ENCODE peak calls at places on chromosomes 2 and 18, in four cellular contexts. C is endothelial cell of umbilical vein, X is PC-3, O is astrocyte. F is an unnamed sample.

GRCh38 chr2:147524912-147525311 is 319.9 kb upstream of the ACVR2A start:
- DNase-seq in O (no peak), C (no peak), X (peak), F (no peak)

GRCh38 chr18:24381126-24381525 is 16.5 kb downstream of the OSBPL1A start:
- DNase-seq in X (no peak), C (peak), O (no peak), F (no peak)

GRCh38 chr2:44616616-44617266 is 255.0 kb downstream of the CAMKMT start:
- DNase-seq in O (no peak), X (no peak), C (no peak), F (peak)

GRCh38 chr2:234243871-234244565 is 193.5 kb downstream of the SPP2 start:
- DNase-seq in X (peak), O (no peak), C (peak), F (peak)

GRCh38 chr2:68722712-68723111 is 11.9 kb upstream of the ARHGAP25 start:
- DNase-seq in O (no peak), X (no peak), C (no peak), F (no peak)

GRCh38 chr2:199819746-199820145 is 31.2 kb downstream of the FTCDNL1 start:
- DNase-seq in C (no peak), X (no peak), O (no peak), F (no peak)

GRCh38 chr2:11750422-11750821 is 4.0 kb downstream of the LPIN1 start:
- DNase-seq in O (no peak), X (no peak), C (no peak), F (peak)

GRCh38 chr2:149858214-149858613 is 270.6 kb upstream of the MMADHC start:
- DNase-seq in X (peak), O (peak), C (peak), F (no peak)

GRCh38 chr2:28613616-28614501 is 118.0 kb downstream of the PLB1 start:
- DNase-seq in O (peak), X (peak), C (no peak), F (peak)

GRCh38 chr18:9861933-9862332 is 23.8 kb upstream of the TXNDC2 start:
- DNase-seq in C (no peak), X (no peak), O (no peak), F (peak)

GRCh38 chr2:191295088-191295487 is 49.9 kb downstream of the MYO1B start:
- DNase-seq in C (no peak), X (no peak), O (no peak), F (no peak)

GRCh38 chr2:236309669-236310029 is 45.4 kb upstream of the ASB18 start:
- DNase-seq in O (peak), C (peak), X (no peak), F (peak)

GRCh38 chr18:79935499-79935898 is 16.0 kb downstream of the SLC66A2 start:
- DNase-seq in C (no peak), X (no peak), O (no peak), F (no peak)

GRCh38 chr18:53153281-53153680 is 813.3 kb downstream of the DCC start:
- DNase-seq in X (peak), C (no peak), O (no peak), F (no peak)

GRCh38 chr2:38444247-38444646 is 67.2 kb upstream of the ATL2 start:
- DNase-seq in O (peak), C (no peak), X (peak), F (no peak)

GRCh38 chr2:199693861-199694260 is 157.1 kb downstream of the FTCDNL1 start:
- DNase-seq in O (no peak), C (no peak), X (no peak), F (no peak)

GRCh38 chr2:240431276-240431662 is 4.2 kb upstream of the GPC1 start:
- DNase-seq in X (no peak), O (no peak), C (no peak), F (no peak)

GRCh38 chr2:20141056-20141762 is 83.7 kb downstream of the SDC1 start:
- DNase-seq in O (peak), C (peak), X (peak), F (no peak)

GRCh38 chr18:28108801-28109200 is 68.1 kb downstream of the CDH2 start:
- DNase-seq in O (peak), C (no peak), X (peak), F (no peak)

GRCh38 chr2:65580824-65581223 is 148.4 kb upstream of the SPRED2 start:
- DNase-seq in O (no peak), X (no peak), C (no peak), F (no peak)

GRCh38 chr18:362914-363295 is 95.1 kb upstream of the THOC1 start:
- DNase-seq in O (peak), X (no peak), C (no peak), F (no peak)

GRCh38 chr2:50723549-50723948 is 308.4 kb downstream of the NRXN1 start:
- DNase-seq in O (no peak), C (no peak), X (no peak), F (no peak)
- H2AFZ ChIP-seq in O (peak), C (no peak), X (no peak), F (no peak)

GRCh38 chr2:113754160-113754559 is 2.3 kb downstream of the SLC35F5 start:
- DNase-seq in X (peak), O (no peak), C (no peak), F (no peak)

GRCh38 chr2:113755690-113756063 is 765 bp downstream of the SLC35F5 start:
- DNase-seq in O (peak), X (peak), C (peak), F (peak)

GRCh38 chr2:113756088-113757058 is at the start of gene SLC35F5:
- DNase-seq in C (peak), O (peak), X (peak), F (peak)

GRCh38 chr2:113757059-113757657 is 716 bp upstream of the SLC35F5 start:
- DNase-seq in C (no peak), O (peak), X (no peak), F (no peak)

DNA sequence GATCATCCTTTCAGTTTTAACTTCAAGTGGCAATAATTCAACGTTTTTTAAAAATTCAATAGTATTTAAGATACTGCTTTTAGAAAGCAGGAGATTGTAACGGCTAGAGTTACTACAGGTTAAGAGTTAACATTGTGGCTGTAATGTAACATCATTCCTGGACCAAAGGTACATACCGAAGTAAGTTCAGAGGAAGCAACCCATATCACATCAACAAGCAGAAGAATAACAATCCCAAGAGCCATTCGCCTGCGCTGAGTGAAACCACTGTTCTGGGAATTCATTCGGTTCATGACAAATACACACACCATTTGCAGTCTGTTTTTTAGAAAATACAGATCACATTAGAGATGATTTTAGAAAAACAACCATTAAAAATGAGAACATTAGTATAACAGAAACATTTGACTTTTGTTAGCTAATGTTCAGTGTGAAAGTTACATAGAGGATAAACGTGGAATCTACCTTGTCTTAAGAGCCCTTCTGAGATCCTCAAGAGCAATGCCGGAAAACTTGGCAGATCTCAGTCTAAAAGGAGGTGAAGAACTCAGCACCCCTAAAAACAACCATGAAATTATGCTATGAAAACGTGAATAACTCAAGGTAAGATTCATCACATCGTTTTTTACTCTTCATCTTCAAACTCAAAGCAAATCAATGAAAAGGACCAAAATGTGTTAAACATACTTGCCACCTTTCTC is 1.3 kb downstream of the SLC35F5 start:
- DNase-seq in O (peak), C (peak), X (peak), F (no peak)
- H3K9ac ChIP-seq in O (peak), C (peak), X (peak), F (peak)

GRCh38 chr2:173667415-173667814 is 297.8 kb downstream of the SP3 start:
- DNase-seq in C (no peak), X (peak), O (no peak), F (no peak)
- TF ChIP-seq CTCF in C (peak), X (peak), O (no peak), F (peak)

DNA sequence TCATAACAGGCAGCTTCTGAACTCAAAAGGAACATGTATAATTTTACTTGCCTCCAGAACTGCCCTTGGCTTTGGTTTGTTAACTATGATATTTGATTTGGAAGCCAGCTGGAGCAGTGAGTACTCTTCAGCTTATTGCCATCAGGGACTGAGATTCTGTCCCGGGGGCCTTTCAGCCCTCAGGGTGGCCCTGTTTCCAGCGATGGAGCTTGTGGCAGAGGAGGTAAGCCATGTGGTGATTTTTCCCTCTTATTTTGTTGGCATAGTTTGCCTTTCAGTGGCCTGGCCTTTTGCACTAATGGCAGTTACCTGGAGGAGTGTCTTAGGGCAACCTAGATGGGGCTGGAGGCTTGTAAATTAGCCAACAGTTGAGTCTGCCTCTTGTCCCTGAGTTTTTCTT is 1955.0 kb upstream of the LRRTM1 start:
- DNase-seq in O (no peak), X (no peak), C (no peak), F (no peak)
- H2AFZ ChIP-seq in O (no peak), X (no peak), C (no peak), F (no peak)

GRCh38 chr2:108417254-108417653 is 31.8 kb upstream of the GCC2 start:
- DNase-seq in O (no peak), X (peak), C (peak), F (no peak)
- H3K9ac ChIP-seq in O (no peak), X (no peak), C (no peak), F (no peak)

F was measured in MM.1S.